ENCODE peak calls at places on chromosomes 13 and 19, in six cellular contexts. P, D, F, E, W and I are unnamed samples.

GRCh38 chr13:27442071-27442647 is 8.2 kb downstream of the MTIF3 start:
- DNase-seq in F (no peak), D (no peak), E (no peak), W (no peak), P (no peak), I (no peak)

GRCh38 chr13:31172535-31172934 is 10.8 kb upstream of the HSPH1 start:
- DNase-seq in P (no peak), E (peak), D (no peak), F (no peak), W (no peak), I (no peak)

GRCh38 chr19:38838208-38838985 is 6.8 kb upstream of the ECH1 start:
- DNase-seq in D (no peak), E (no peak), W (peak), P (no peak), F (no peak), I (no peak)

GRCh38 chr13:114282143-114282685 is 813 bp downstream of the UPF3A start:
- DNase-seq in W (peak), D (peak), E (peak), F (peak), P (no peak), I (peak)

GRCh38 chr13:77760893-77761292 is 63.4 kb downstream of the SLAIN1 start:
- DNase-seq in D (no peak), W (no peak), E (no peak), P (no peak), F (no peak), I (no peak)

GRCh38 chr13:46982856-46983582 is 86.2 kb upstream of the HTR2A start:
- DNase-seq in E (no peak), W (no peak), F (peak), P (peak), D (no peak), I (no peak)

GRCh38 chr19:33251526-33252090 is 26.0 kb upstream of the SLC7A10 start:
- DNase-seq in E (no peak), W (no peak), D (no peak), F (no peak), P (no peak), I (no peak)

GRCh38 chr19:46714523-46715106 is 2.3 kb downstream of the PRKD2 start:
- DNase-seq in F (no peak), E (no peak), P (peak), D (peak), W (no peak), I (peak)

GRCh38 chr19:4705413-4706131 is 18.1 kb downstream of the DPP9 start:
- DNase-seq in D (no peak), P (no peak), E (peak), F (no peak), W (no peak), I (no peak)

GRCh38 chr19:29497686-29498436 is 27.9 kb upstream of the VSTM2B start:
- DNase-seq in D (no peak), W (no peak), P (no peak), E (no peak), F (no peak), I (no peak)

GRCh38 chr19:42184401-42184861 is 33.0 kb downstream of the DEDD2 start:
- DNase-seq in W (peak), D (peak), F (no peak), P (peak), E (peak), I (peak)

GRCh38 chr19:7927605-7928333 is 1.8 kb upstream of the CTXN1 start:
- DNase-seq in E (no peak), F (no peak), W (no peak), P (no peak), D (no peak), I (no peak)

GRCh38 chr19:29014857-29015436 is 198.0 kb downstream of the UQCRFS1 start:
- DNase-seq in D (no peak), P (no peak), E (no peak), W (no peak), F (no peak), I (no peak)

GRCh38 chr13:99403458-99403971 is 96.3 kb upstream of the GPR183 start:
- DNase-seq in F (no peak), W (no peak), D (no peak), E (no peak), P (no peak), I (no peak)

GRCh38 chr13:45702869-45703391 is 810 bp downstream of the CBY2 start:
- DNase-seq in F (no peak), W (no peak), D (no peak), E (no peak), P (no peak), I (no peak)

GRCh38 chr19:46426035-46426505 is 2.7 kb downstream of the PNMA8C start:
- DNase-seq in P (no peak), E (peak), W (no peak), F (no peak), D (no peak), I (no peak)

GRCh38 chr13:111245781-111246384 is 74.6 kb upstream of the TEX29 start:
- DNase-seq in W (no peak), P (no peak), E (no peak), D (no peak), F (no peak), I (no peak)

GRCh38 chr19:5131866-5132561 is 163.1 kb downstream of the KDM4B start:
- DNase-seq in D (no peak), E (no peak), W (no peak), P (peak), F (no peak), I (peak)

GRCh38 chr13:98958443-98958794 is 19.4 kb downstream of the DOCK9 start:
- DNase-seq in D (peak), F (no peak), E (no peak), P (no peak), W (no peak), I (no peak)

GRCh38 chr19:6249296-6249695 is 30.5 kb downstream of the MLLT1 start:
- DNase-seq in E (no peak), D (no peak), P (no peak), W (no peak), F (no peak), I (peak)

GRCh38 chr13:75864718-75865117 is 228.6 kb downstream of the LMO7 start:
- DNase-seq in E (peak), F (no peak), W (no peak), D (no peak), P (no peak), I (no peak)

GRCh38 chr19:5308471-5309437 is 31.9 kb downstream of the PTPRS start:
- DNase-seq in W (peak), E (no peak), D (no peak), P (no peak), F (no peak), I (no peak)

GRCh38 chr13:42876270-42876714 is 94.9 kb downstream of the FAM216B start:
- DNase-seq in F (peak), P (peak), W (no peak), D (no peak), E (no peak), I (peak)

GRCh38 chr19:28394705-28395104 is 818.2 kb downstream of the UQCRFS1 start:
- DNase-seq in F (no peak), W (no peak), P (no peak), D (no peak), E (no peak), I (no peak)

GRCh38 chr13:92553470-92554114 is 673.0 kb upstream of the GPC6 start:
- DNase-seq in P (no peak), W (no peak), E (no peak), D (no peak), F (no peak), I (no peak)

GRCh38 chr19:11196406-11197287 is 698 bp downstream of the KANK2 start:
- DNase-seq in F (no peak), E (no peak), D (peak), P (no peak), W (peak), I (no peak)

GRCh38 chr19:38669532-38669931 is 22.1 kb downstream of the ACTN4 start:
- DNase-seq in W (no peak), E (no peak), D (no peak), F (no peak), P (no peak), I (no peak)

GRCh38 chr19:27955484-27955883 is 1257.5 kb downstream of the UQCRFS1 start:
- DNase-seq in W (no peak), F (no peak), P (no peak), D (no peak), E (no peak), I (no peak)

GRCh38 chr13:48954086-48954485 is 21.6 kb upstream of the FNDC3A start:
- DNase-seq in P (no peak), E (peak), D (no peak), F (no peak), W (no peak), I (no peak)

GRCh38 chr19:57546513-57546912 is 13.2 kb downstream of the ZNF550 start:
- DNase-seq in D (no peak), F (no peak), W (no peak), P (no peak), E (no peak), I (no peak)

GRCh38 chr13:40113644-40114304 is 458.3 kb downstream of the COG6 start:
- DNase-seq in F (no peak), W (no peak), E (no peak), D (no peak), P (no peak), I (no peak)

GRCh38 chr19:5205937-5206750 is 134.5 kb downstream of the PTPRS start:
- DNase-seq in P (no peak), D (no peak), E (no peak), W (no peak), F (no peak), I (no peak)

GRCh38 chr19:40055832-40056504 is at the start of gene ZNF780B:
- DNase-seq in F (peak), E (peak), W (peak), D (peak), P (peak), I (peak)

GRCh38 chr13:112059457-112060317 is 7.3 kb upstream of the SOX1 start:
- DNase-seq in E (no peak), W (no peak), F (no peak), D (no peak), P (no peak), I (no peak)

GRCh38 chr19:49896863-49897621 is at the start of gene IL4I1:
- DNase-seq in F (peak), D (no peak), E (no peak), W (no peak), P (peak), I (peak)

GRCh38 chr19:12364391-12365093 is 941 bp downstream of the ZNF442 start:
- DNase-seq in P (no peak), F (no peak), W (peak), E (no peak), D (no peak), I (no peak)

GRCh38 chr13:101552286-101552685 is 99.8 kb downstream of the ITGBL1 start:
- DNase-seq in W (no peak), D (no peak), F (no peak), P (no peak), E (no peak), I (no peak)

GRCh38 chr13:112576191-112576590 is 11.8 kb downstream of the TUBGCP3 start:
- DNase-seq in W (no peak), E (no peak), D (no peak), P (no peak), F (no peak), I (no peak)

GRCh38 chr13:60396783-60397692 is at the start of gene TDRD3:
- DNase-seq in W (peak), D (peak), E (peak), P (peak), F (peak), I (peak)

GRCh38 chr13:60397693-60398437 is 845 bp downstream of the TDRD3 start:
- DNase-seq in D (no peak), E (peak), F (no peak), W (no peak), P (peak), I (no peak)

GRCh38 chr13:60398949-60399589 is 2.0 kb downstream of the TDRD3 start:
- DNase-seq in E (no peak), D (no peak), P (no peak), W (peak), F (no peak), I (no peak)

GRCh38 chr13:60398438-60398891 is 1.4 kb downstream of the TDRD3 start:
- DNase-seq in E (no peak), P (no peak), W (no peak), D (no peak), F (no peak), I (no peak)

DNA sequence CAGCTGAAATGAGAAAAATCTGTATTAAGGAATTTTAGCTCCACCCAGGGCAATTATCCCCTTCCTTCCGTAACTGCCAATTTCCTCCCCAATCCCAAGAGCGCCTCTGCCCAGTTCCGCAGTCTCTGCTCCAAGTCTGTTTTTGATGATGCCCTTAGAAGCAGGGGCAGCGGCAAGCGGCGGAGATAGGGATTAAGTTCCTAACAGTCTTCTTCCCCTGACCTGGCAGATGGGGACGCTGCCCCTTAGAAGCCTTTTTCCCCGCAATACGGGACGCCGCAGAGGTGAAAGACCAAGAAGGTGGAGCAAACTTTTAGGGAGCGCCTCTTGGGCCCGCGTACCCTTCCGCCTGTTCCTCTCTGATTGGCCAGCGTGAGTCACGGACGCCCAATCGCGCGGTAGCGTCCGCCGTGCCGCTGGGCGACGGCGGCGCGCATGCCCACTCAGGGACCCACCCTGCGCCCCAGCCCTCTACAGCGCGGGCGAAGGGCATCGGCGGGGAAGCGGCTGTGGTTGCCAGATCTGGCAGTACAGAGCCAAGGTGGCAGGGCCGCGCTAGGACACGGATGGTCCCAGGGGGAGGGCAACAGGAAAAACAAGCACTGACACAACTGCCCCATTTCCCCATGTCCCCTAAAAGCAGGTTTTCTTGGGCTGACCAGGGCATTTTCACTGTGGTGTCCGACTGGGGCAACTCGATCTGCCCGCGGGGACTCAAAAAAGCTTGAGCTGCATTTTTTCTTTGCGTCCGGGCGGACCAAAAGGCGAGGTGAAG is 825 bp upstream of the TDRD3 start:
- DNase-seq in F (peak), W (peak), P (peak), D (peak), E (peak), I (peak)
- TF ChIP-seq POLR2A in F (peak), W (peak), P (no peak), D (no peak), E (peak), I (peak)

DNA sequence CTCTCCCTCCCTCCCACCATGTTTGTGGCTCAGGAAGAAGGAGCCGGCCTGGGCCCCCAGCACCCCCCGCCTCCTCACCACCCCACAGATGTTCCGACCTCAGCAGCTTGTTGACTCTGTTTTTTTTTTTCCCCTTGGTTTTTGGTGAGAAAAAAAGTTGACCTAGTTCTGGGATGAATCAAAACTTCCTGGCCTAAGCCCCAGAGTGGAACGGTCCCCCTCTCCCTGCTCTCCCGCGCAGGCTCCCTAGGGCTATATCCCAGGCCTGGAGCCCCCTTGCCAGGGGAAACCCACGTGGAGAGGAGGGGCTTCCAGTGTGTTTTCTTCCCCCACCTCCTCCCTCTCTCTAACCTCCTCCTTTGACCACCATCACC is 4.0 kb downstream of the COL5A3 start:
- DNase-seq in F (no peak), E (no peak), D (no peak), W (no peak), P (no peak), I (no peak)
- TF ChIP-seq TAF1 in F (no peak), E (no peak), D (no peak), W (no peak), P (no peak), I (no peak)

GRCh38 chr19:55599468-55600335 is at the start of the genes FIZ1 and ZNF524:
- DNase-seq in P (peak), E (peak), W (peak), F (peak), D (peak), I (peak)

GRCh38 chr19:55596304-55596703 is 3.0 kb downstream of the FIZ1 start:
- DNase-seq in P (no peak), D (no peak), F (no peak), E (no peak), W (no peak), I (no peak)

GRCh38 chr19:55598719-55599467 is 424 bp downstream of the FIZ1 start:
- DNase-seq in D (peak), W (peak), P (peak), E (peak), F (peak), I (peak)

GRCh38 chr19:55597493-55597892 is 1.8 kb downstream of the FIZ1 start:
- DNase-seq in E (no peak), F (no peak), P (no peak), W (no peak), D (no peak), I (no peak)

GRCh38 chr19:55598034-55598433 is 1.3 kb downstream of the FIZ1 start:
- DNase-seq in E (no peak), D (peak), F (no peak), P (no peak), W (no peak), I (no peak)
- TF ChIP-seq POLR2AphosphoS5 in E (no peak), D (no peak), F (no peak), P (no peak), W (no peak), I (no peak)

GRCh38 chr13:26221399-26221720 is 754 bp downstream of the RNF6 start:
- DNase-seq in F (no peak), W (no peak), E (no peak), P (no peak), D (no peak), I (no peak)
- TF ChIP-seq POLR2A in F (no peak), W (no peak), E (no peak), P (no peak), D (no peak), I (no peak)

GRCh38 chr19:17424743-17425365 is 5.0 kb downstream of the MVB12A start:
- DNase-seq in E (no peak), P (peak), W (peak), F (no peak), D (peak), I (no peak)
- TF ChIP-seq TAF1 in E (no peak), P (no peak), W (no peak), F (no peak), D (peak), I (no peak)